ENCODE peak calls at places on chromosomes 1 and 21, in eight cellular contexts. One of them, this sample, is unnamed.

GRCh38 chr1:96372881-96373280 is 348.7 kb upstream of the PTBP2 start:
- DNase-seq in HS-5: no peak
- DNase-seq in NCI-H69: no peak
- DNase-seq in T-cell: no peak
- DNase-seq in ACHN: no peak
- DNase-seq in GM12891: no peak
- DNase-seq in NCI-H82: no peak
- DNase-seq in HCT116: no peak
- DNase-seq in this sample: no peak

GRCh38 chr1:221858758-221859157 is 116.9 kb upstream of the DUSP10 start:
- DNase-seq in HS-5: peak
- DNase-seq in NCI-H69: peak
- DNase-seq in T-cell: no peak
- DNase-seq in ACHN: peak
- DNase-seq in GM12891: no peak
- DNase-seq in NCI-H82: no peak
- DNase-seq in HCT116: no peak
- DNase-seq in this sample: no peak

GRCh38 chr1:63794927-63795326 is 21.1 kb downstream of the ROR1 start:
- DNase-seq in HS-5: no peak
- DNase-seq in NCI-H69: no peak
- DNase-seq in T-cell: no peak
- DNase-seq in ACHN: peak
- DNase-seq in GM12891: no peak
- DNase-seq in NCI-H82: peak
- DNase-seq in HCT116: no peak
- DNase-seq in this sample: no peak

GRCh38 chr1:42950146-42950480 is 8.6 kb downstream of the SLC2A1 start:
- DNase-seq in HS-5: peak
- DNase-seq in NCI-H69: no peak
- DNase-seq in T-cell: no peak
- DNase-seq in ACHN: peak
- DNase-seq in GM12891: no peak
- DNase-seq in NCI-H82: no peak
- DNase-seq in HCT116: no peak
- DNase-seq in this sample: no peak

GRCh38 chr1:151733126-151733525 is 11.8 kb downstream of the RIIAD1 start:
- DNase-seq in HS-5: no peak
- DNase-seq in NCI-H69: no peak
- DNase-seq in T-cell: no peak
- DNase-seq in ACHN: no peak
- DNase-seq in GM12891: no peak
- DNase-seq in NCI-H82: no peak
- DNase-seq in HCT116: no peak
- DNase-seq in this sample: no peak

GRCh38 chr1:200875416-200875815 is 2.6 kb downstream of the GPR25 start:
- DNase-seq in HS-5: no peak
- DNase-seq in NCI-H69: no peak
- DNase-seq in T-cell: no peak
- DNase-seq in ACHN: no peak
- DNase-seq in GM12891: no peak
- DNase-seq in NCI-H82: no peak
- DNase-seq in HCT116: no peak
- DNase-seq in this sample: no peak

GRCh38 chr1:229714964-229715603 is 89.0 kb downstream of the URB2 start:
- DNase-seq in HS-5: no peak
- DNase-seq in NCI-H69: peak
- DNase-seq in T-cell: no peak
- DNase-seq in ACHN: peak
- DNase-seq in GM12891: no peak
- DNase-seq in NCI-H82: peak
- DNase-seq in HCT116: peak
- DNase-seq in this sample: no peak

GRCh38 chr21:34019402-34019801 is 54.0 kb upstream of the MRPS6 start:
- DNase-seq in HS-5: no peak
- DNase-seq in NCI-H69: no peak
- DNase-seq in T-cell: no peak
- DNase-seq in ACHN: no peak
- DNase-seq in GM12891: no peak
- DNase-seq in NCI-H82: no peak
- DNase-seq in HCT116: no peak
- DNase-seq in this sample: no peak

GRCh38 chr21:45971487-45972352 is 9.8 kb upstream of the COL6A1 start:
- DNase-seq in HS-5: peak
- DNase-seq in NCI-H69: peak
- DNase-seq in T-cell: no peak
- DNase-seq in ACHN: no peak
- DNase-seq in GM12891: no peak
- DNase-seq in NCI-H82: no peak
- DNase-seq in HCT116: no peak
- DNase-seq in this sample: peak

GRCh38 chr1:170596701-170597100 is 64.7 kb downstream of the GORAB start:
- DNase-seq in HS-5: no peak
- DNase-seq in NCI-H69: no peak
- DNase-seq in T-cell: no peak
- DNase-seq in ACHN: no peak
- DNase-seq in GM12891: no peak
- DNase-seq in NCI-H82: no peak
- DNase-seq in HCT116: no peak
- DNase-seq in this sample: no peak

GRCh38 chr1:147897030-147897756 is 5.4 kb upstream of the GJA8 start:
- DNase-seq in HS-5: no peak
- DNase-seq in NCI-H69: peak
- DNase-seq in T-cell: no peak
- DNase-seq in ACHN: no peak
- DNase-seq in GM12891: no peak
- DNase-seq in NCI-H82: no peak
- DNase-seq in HCT116: no peak
- DNase-seq in this sample: peak

GRCh38 chr1:938088-938683 is 14.5 kb downstream of the SAMD11 start:
- DNase-seq in HS-5: no peak
- DNase-seq in NCI-H69: no peak
- DNase-seq in T-cell: no peak
- DNase-seq in ACHN: peak
- DNase-seq in GM12891: no peak
- DNase-seq in NCI-H82: peak
- DNase-seq in HCT116: no peak
- DNase-seq in this sample: peak

GRCh38 chr1:60376196-60376595 is 302.6 kb upstream of the C1orf87 start:
- DNase-seq in HS-5: no peak
- DNase-seq in NCI-H69: no peak
- DNase-seq in T-cell: no peak
- DNase-seq in ACHN: no peak
- DNase-seq in GM12891: no peak
- DNase-seq in NCI-H82: no peak
- DNase-seq in HCT116: no peak
- DNase-seq in this sample: no peak

GRCh38 chr1:30718091-30718635 is 5.2 kb downstream of the MATN1 start:
- DNase-seq in HS-5: peak
- DNase-seq in NCI-H69: peak
- DNase-seq in T-cell: peak
- DNase-seq in ACHN: peak
- DNase-seq in GM12891: peak
- DNase-seq in NCI-H82: peak
- DNase-seq in HCT116: peak
- DNase-seq in this sample: peak

GRCh38 chr1:31327381-31327780 is 30.5 kb downstream of the ZCCHC17 start:
- DNase-seq in HS-5: no peak
- DNase-seq in NCI-H69: no peak
- DNase-seq in T-cell: no peak
- DNase-seq in ACHN: no peak
- DNase-seq in GM12891: no peak
- DNase-seq in NCI-H82: no peak
- DNase-seq in HCT116: no peak
- DNase-seq in this sample: no peak

GRCh38 chr1:170927955-170928850 is 7.1 kb upstream of the MROH9 start:
- DNase-seq in HS-5: no peak
- DNase-seq in NCI-H69: no peak
- DNase-seq in T-cell: no peak
- DNase-seq in ACHN: no peak
- DNase-seq in GM12891: no peak
- DNase-seq in NCI-H82: peak
- DNase-seq in HCT116: no peak
- DNase-seq in this sample: peak

GRCh38 chr1:104463126-104463697 is 713.5 kb downstream of the AMY1C start:
- DNase-seq in HS-5: no peak
- DNase-seq in NCI-H69: no peak
- DNase-seq in T-cell: no peak
- DNase-seq in ACHN: no peak
- DNase-seq in GM12891: no peak
- DNase-seq in NCI-H82: no peak
- DNase-seq in HCT116: no peak
- DNase-seq in this sample: peak

GRCh38 chr21:43359081-43359822 is 67.7 kb downstream of the SIK1 start:
- DNase-seq in HS-5: no peak
- DNase-seq in NCI-H69: peak
- DNase-seq in T-cell: no peak
- DNase-seq in ACHN: no peak
- DNase-seq in GM12891: no peak
- DNase-seq in NCI-H82: no peak
- DNase-seq in HCT116: no peak
- DNase-seq in this sample: peak

GRCh38 chr1:11473635-11474034 is 5.3 kb upstream of the DISP3 start:
- DNase-seq in HS-5: no peak
- DNase-seq in NCI-H69: no peak
- DNase-seq in T-cell: no peak
- DNase-seq in ACHN: peak
- DNase-seq in GM12891: no peak
- DNase-seq in NCI-H82: peak
- DNase-seq in HCT116: no peak
- DNase-seq in this sample: peak

GRCh38 chr21:33587792-33588484 is 546 bp downstream of the DONSON start:
- DNase-seq in HS-5: no peak
- DNase-seq in NCI-H69: peak
- DNase-seq in T-cell: no peak
- DNase-seq in ACHN: peak
- DNase-seq in GM12891: peak
- DNase-seq in NCI-H82: peak
- DNase-seq in HCT116: no peak
- DNase-seq in this sample: peak

GRCh38 chr1:111719561-111720239 is 19.5 kb downstream of the INKA2 start:
- DNase-seq in HS-5: no peak
- DNase-seq in NCI-H69: no peak
- DNase-seq in T-cell: no peak
- DNase-seq in ACHN: no peak
- DNase-seq in GM12891: no peak
- DNase-seq in NCI-H82: peak
- DNase-seq in HCT116: no peak
- DNase-seq in this sample: no peak

GRCh38 chr1:17209446-17209845 is 4.5 kb downstream of the PADI1 start:
- DNase-seq in HS-5: no peak
- DNase-seq in NCI-H69: no peak
- DNase-seq in T-cell: no peak
- DNase-seq in ACHN: no peak
- DNase-seq in GM12891: no peak
- DNase-seq in NCI-H82: no peak
- DNase-seq in HCT116: no peak
- DNase-seq in this sample: no peak

GRCh38 chr21:34702341-34702807 is 33.6 kb downstream of the CLIC6 start:
- DNase-seq in HS-5: peak
- DNase-seq in NCI-H69: no peak
- DNase-seq in T-cell: no peak
- DNase-seq in ACHN: no peak
- DNase-seq in GM12891: no peak
- DNase-seq in NCI-H82: no peak
- DNase-seq in HCT116: no peak
- DNase-seq in this sample: no peak

GRCh38 chr1:47208374-47208850 is 18.6 kb upstream of the PDZK1IP1 start:
- DNase-seq in HS-5: no peak
- DNase-seq in NCI-H69: no peak
- DNase-seq in T-cell: no peak
- DNase-seq in ACHN: no peak
- DNase-seq in GM12891: no peak
- DNase-seq in NCI-H82: no peak
- DNase-seq in HCT116: no peak
- DNase-seq in this sample: no peak

GRCh38 chr1:151919246-151919645 is 9.9 kb upstream of the THEM4 start:
- DNase-seq in HS-5: no peak
- DNase-seq in NCI-H69: no peak
- DNase-seq in T-cell: no peak
- DNase-seq in ACHN: no peak
- DNase-seq in GM12891: no peak
- DNase-seq in NCI-H82: no peak
- DNase-seq in HCT116: no peak
- DNase-seq in this sample: no peak

GRCh38 chr1:109740615-109741373 is at the start of gene GSTM3:
- DNase-seq in HS-5: no peak
- DNase-seq in NCI-H69: no peak
- DNase-seq in T-cell: no peak
- DNase-seq in ACHN: peak
- DNase-seq in GM12891: no peak
- DNase-seq in NCI-H82: no peak
- DNase-seq in HCT116: no peak
- DNase-seq in this sample: peak